ENCODE peak calls at places on chromosomes 3 and 15, in ten cellular contexts. One of them, this sample, is unnamed.

GRCh38 chr15:69668963-69669362 is 216.3 kb downstream of the RPLP1 start:
- DNase-seq in neural progenitor cell: no peak
- DNase-seq in cardiac muscle cell: no peak
- DNase-seq in Panc1: no peak
- DNase-seq in pancreas: no peak
- DNase-seq in mucosa of descending colon: peak; percentile 33
- DNase-seq in endodermal cell: no peak
- DNase-seq in IMR-90: no peak
- DNase-seq in GM23338: no peak
- DNase-seq in left ventricle myocardium inferior: no peak
- DNase-seq in this sample: no peak

GRCh38 chr3:112786002-112786590 is 60.6 kb downstream of the CD200R1L start:
- DNase-seq in endodermal cell: no peak
- DNase-seq in Panc1: no peak
- DNase-seq in left ventricle myocardium inferior: no peak
- DNase-seq in IMR-90: peak; percentile 73
- DNase-seq in GM23338: no peak
- DNase-seq in cardiac muscle cell: peak; percentile 92
- DNase-seq in neural progenitor cell: no peak
- DNase-seq in pancreas: no peak
- DNase-seq in mucosa of descending colon: no peak
- DNase-seq in this sample: no peak

GRCh38 chr3:119649764-119650163 is 10.6 kb downstream of the POPDC2 start:
- DNase-seq in IMR-90: peak; percentile 61
- DNase-seq in GM23338: no peak
- DNase-seq in cardiac muscle cell: peak; percentile 52
- DNase-seq in Panc1: no peak
- DNase-seq in left ventricle myocardium inferior: no peak
- DNase-seq in endodermal cell: no peak
- DNase-seq in neural progenitor cell: no peak
- DNase-seq in mucosa of descending colon: no peak
- DNase-seq in pancreas: no peak
- DNase-seq in this sample: no peak

GRCh38 chr3:44236485-44236908 is 5.2 kb upstream of the TOPAZ1 start:
- DNase-seq in neural progenitor cell: no peak
- DNase-seq in endodermal cell: no peak
- DNase-seq in Panc1: no peak
- DNase-seq in cardiac muscle cell: no peak
- DNase-seq in pancreas: no peak
- DNase-seq in GM23338: no peak
- DNase-seq in left ventricle myocardium inferior: no peak
- DNase-seq in mucosa of descending colon: no peak
- DNase-seq in IMR-90: no peak
- DNase-seq in this sample: no peak

GRCh38 chr3:22288756-22289155 is 537.7 kb upstream of the ZNF385D start:
- DNase-seq in neural progenitor cell: no peak
- DNase-seq in cardiac muscle cell: no peak
- DNase-seq in left ventricle myocardium inferior: no peak
- DNase-seq in pancreas: no peak
- DNase-seq in Panc1: no peak
- DNase-seq in GM23338: no peak
- DNase-seq in mucosa of descending colon: no peak
- DNase-seq in endodermal cell: no peak
- DNase-seq in IMR-90: no peak
- DNase-seq in this sample: no peak

GRCh38 chr3:12180218-12180617 is 21.5 kb upstream of the TIMP4 start:
- DNase-seq in IMR-90: peak; percentile 67
- DNase-seq in cardiac muscle cell: peak; percentile 91
- DNase-seq in mucosa of descending colon: peak; percentile 71
- DNase-seq in GM23338: no peak
- DNase-seq in pancreas: no peak
- DNase-seq in endodermal cell: no peak
- DNase-seq in neural progenitor cell: no peak
- DNase-seq in left ventricle myocardium inferior: peak; percentile 49
- DNase-seq in Panc1: no peak
- DNase-seq in this sample: no peak

GRCh38 chr3:149489060-149489690 is 14.7 kb downstream of the TM4SF4 start:
- DNase-seq in IMR-90: no peak
- DNase-seq in left ventricle myocardium inferior: no peak
- DNase-seq in endodermal cell: peak; percentile 67
- DNase-seq in GM23338: peak; percentile 80
- DNase-seq in neural progenitor cell: peak; percentile 61
- DNase-seq in Panc1: no peak
- DNase-seq in mucosa of descending colon: no peak
- DNase-seq in pancreas: no peak
- DNase-seq in cardiac muscle cell: peak; percentile 43
- DNase-seq in this sample: no peak

GRCh38 chr15:89690276-89691218 is at the start of the genes PEX11A and WDR93:
- DNase-seq in mucosa of descending colon: peak; percentile 95
- DNase-seq in pancreas: peak; percentile 89
- DNase-seq in GM23338: peak; percentile 93
- DNase-seq in IMR-90: peak; percentile 51
- DNase-seq in neural progenitor cell: peak; percentile 87
- DNase-seq in cardiac muscle cell: peak; percentile 79
- DNase-seq in left ventricle myocardium inferior: peak; percentile 79
- DNase-seq in Panc1: peak; percentile 39
- DNase-seq in endodermal cell: peak; percentile 95
- DNase-seq in this sample: no peak

GRCh38 chr3:179825527-179826246 is 172.8 kb downstream of the USP13 start:
- DNase-seq in endodermal cell: no peak
- DNase-seq in GM23338: no peak
- DNase-seq in neural progenitor cell: no peak
- DNase-seq in left ventricle myocardium inferior: no peak
- DNase-seq in Panc1: no peak
- DNase-seq in mucosa of descending colon: no peak
- DNase-seq in cardiac muscle cell: no peak
- DNase-seq in pancreas: peak; percentile 37
- DNase-seq in IMR-90: no peak
- DNase-seq in this sample: no peak

GRCh38 chr3:182914341-182914740 is 66.0 kb downstream of the DCUN1D1 start:
- DNase-seq in neural progenitor cell: no peak
- DNase-seq in IMR-90: peak; percentile 57
- DNase-seq in Panc1: no peak
- DNase-seq in pancreas: no peak
- DNase-seq in GM23338: no peak
- DNase-seq in left ventricle myocardium inferior: no peak
- DNase-seq in endodermal cell: no peak
- DNase-seq in cardiac muscle cell: no peak
- DNase-seq in mucosa of descending colon: no peak
- DNase-seq in this sample: peak; percentile 44

GRCh38 chr15:42152196-42152920 is 4.1 kb downstream of the PLA2G4F start:
- DNase-seq in neural progenitor cell: no peak
- DNase-seq in left ventricle myocardium inferior: peak; percentile 61
- DNase-seq in cardiac muscle cell: no peak
- DNase-seq in IMR-90: no peak
- DNase-seq in mucosa of descending colon: peak; percentile 63
- DNase-seq in GM23338: no peak
- DNase-seq in endodermal cell: peak; percentile 32
- DNase-seq in pancreas: no peak
- DNase-seq in Panc1: no peak
- DNase-seq in this sample: no peak

GRCh38 chr3:148149556-148149955 is 548.1 kb upstream of the AGTR1 start:
- DNase-seq in neural progenitor cell: peak; percentile 68
- DNase-seq in mucosa of descending colon: no peak
- DNase-seq in cardiac muscle cell: no peak
- DNase-seq in IMR-90: no peak
- DNase-seq in GM23338: peak; percentile 86
- DNase-seq in endodermal cell: peak; percentile 66
- DNase-seq in left ventricle myocardium inferior: no peak
- DNase-seq in pancreas: no peak
- DNase-seq in Panc1: no peak
- DNase-seq in this sample: no peak

GRCh38 chr3:40009991-40010390 is 200.6 kb downstream of the MYRIP start:
- DNase-seq in cardiac muscle cell: peak; percentile 2
- DNase-seq in GM23338: no peak
- DNase-seq in left ventricle myocardium inferior: no peak
- DNase-seq in pancreas: no peak
- DNase-seq in endodermal cell: no peak
- DNase-seq in Panc1: no peak
- DNase-seq in IMR-90: no peak
- DNase-seq in mucosa of descending colon: no peak
- DNase-seq in neural progenitor cell: no peak
- DNase-seq in this sample: no peak

GRCh38 chr15:47355759-47356158 is 361.5 kb upstream of the SEMA6D start:
- DNase-seq in neural progenitor cell: no peak
- DNase-seq in left ventricle myocardium inferior: no peak
- DNase-seq in endodermal cell: no peak
- DNase-seq in Panc1: no peak
- DNase-seq in cardiac muscle cell: no peak
- DNase-seq in GM23338: no peak
- DNase-seq in IMR-90: no peak
- DNase-seq in pancreas: no peak
- DNase-seq in mucosa of descending colon: no peak
- DNase-seq in this sample: no peak

GRCh38 chr3:42369304-42369703 is 41.1 kb downstream of the LYZL4 start:
- DNase-seq in IMR-90: no peak
- DNase-seq in pancreas: no peak
- DNase-seq in cardiac muscle cell: no peak
- DNase-seq in left ventricle myocardium inferior: no peak
- DNase-seq in neural progenitor cell: peak; percentile 33
- DNase-seq in Panc1: no peak
- DNase-seq in endodermal cell: peak; percentile 65
- DNase-seq in GM23338: peak; percentile 33
- DNase-seq in mucosa of descending colon: peak; percentile 7
- DNase-seq in this sample: no peak

GRCh38 chr3:134373942-134374790 is at the start of gene AMOTL2:
- DNase-seq in endodermal cell: peak; percentile 98
- DNase-seq in mucosa of descending colon: peak; percentile 77
- DNase-seq in neural progenitor cell: peak; percentile 98
- DNase-seq in IMR-90: peak; percentile 97
- DNase-seq in pancreas: peak; percentile 87
- DNase-seq in GM23338: peak; percentile 99
- DNase-seq in left ventricle myocardium inferior: peak; percentile 91
- DNase-seq in Panc1: peak; percentile 67
- DNase-seq in cardiac muscle cell: peak; percentile 98
- DNase-seq in this sample: peak; percentile 86

GRCh38 chr15:43492266-43492665 is 690 bp downstream of the TP53BP1 start:
- DNase-seq in Panc1: no peak
- DNase-seq in endodermal cell: peak; percentile 69
- DNase-seq in left ventricle myocardium inferior: no peak
- DNase-seq in pancreas: no peak
- DNase-seq in neural progenitor cell: peak; percentile 16
- DNase-seq in GM23338: peak; percentile 66
- DNase-seq in cardiac muscle cell: no peak
- DNase-seq in mucosa of descending colon: no peak
- DNase-seq in IMR-90: no peak
- DNase-seq in this sample: no peak

GRCh38 chr3:1275495-1275894 is 182.7 kb downstream of the CNTN6 start:
- DNase-seq in left ventricle myocardium inferior: no peak
- DNase-seq in Panc1: no peak
- DNase-seq in mucosa of descending colon: peak; percentile 32
- DNase-seq in cardiac muscle cell: no peak
- DNase-seq in pancreas: no peak
- DNase-seq in neural progenitor cell: peak; percentile 56
- DNase-seq in IMR-90: no peak
- DNase-seq in endodermal cell: peak; percentile 69
- DNase-seq in GM23338: peak; percentile 71
- DNase-seq in this sample: no peak

GRCh38 chr3:186785517-186786018 is 2.2 kb downstream of the EIF4A2 start:
- DNase-seq in GM23338: no peak
- DNase-seq in cardiac muscle cell: no peak
- DNase-seq in IMR-90: no peak
- DNase-seq in Panc1: no peak
- DNase-seq in neural progenitor cell: no peak
- DNase-seq in pancreas: no peak
- DNase-seq in left ventricle myocardium inferior: no peak
- DNase-seq in endodermal cell: no peak
- DNase-seq in mucosa of descending colon: no peak
- DNase-seq in this sample: no peak
- H3K4me3 ChIP-seq in GM23338: peak overlapping the region; percentile 99
- H3K4me3 ChIP-seq in cardiac muscle cell: peak overlapping the region; percentile 79
- H3K4me3 ChIP-seq in IMR-90: peak overlapping the region; percentile 80
- H3K4me3 ChIP-seq in Panc1: peak overlapping the region; percentile 96
- H3K4me3 ChIP-seq in neural progenitor cell: peak overlapping the region; percentile 97
- H3K4me3 ChIP-seq in pancreas: peak overlapping the region; percentile 86
- H3K4me3 ChIP-seq in left ventricle myocardium inferior: peak overlapping the region; percentile 94
- H3K4me3 ChIP-seq in endodermal cell: peak overlapping the region; percentile 94
- H3K4me3 ChIP-seq in mucosa of descending colon: no peak overlapping the region
- H3K4me3 ChIP-seq in this sample: peak overlapping the region; percentile 93

DNA sequence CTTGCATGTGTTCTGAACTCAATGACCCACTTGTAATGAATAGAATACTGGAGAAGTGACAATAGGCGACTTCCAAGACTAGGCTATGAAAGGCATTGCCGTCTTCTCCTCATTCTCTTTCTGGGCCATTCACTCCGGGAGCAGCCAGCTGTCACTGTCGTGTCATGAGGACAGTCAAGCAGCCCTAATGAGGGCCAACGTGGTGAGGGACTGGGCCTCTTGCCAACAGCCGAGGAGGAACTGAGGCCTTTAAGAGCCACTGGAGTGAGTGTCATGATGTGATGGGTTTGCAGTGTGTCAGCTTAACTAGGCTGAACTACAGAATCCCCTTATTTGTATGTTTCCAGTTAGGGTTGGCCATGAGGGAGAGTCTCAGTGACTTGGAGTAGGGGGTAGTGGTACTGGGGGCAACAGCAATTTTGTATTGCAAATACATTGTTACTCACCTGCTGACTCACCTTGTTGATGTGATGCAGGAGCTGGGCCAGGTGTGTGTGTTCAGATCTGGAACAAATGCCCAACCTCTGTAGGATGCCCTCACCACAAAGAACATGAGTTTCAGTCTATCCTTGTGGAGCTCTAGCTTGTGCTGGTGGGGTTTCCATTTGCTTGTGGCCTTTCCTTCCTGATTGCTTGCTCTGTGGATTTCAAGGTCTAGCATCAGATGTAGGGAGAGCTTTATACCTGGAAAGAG is 188.5 kb upstream of the PROK2 start:
- DNase-seq in pancreas: no peak
- DNase-seq in mucosa of descending colon: no peak
- DNase-seq in IMR-90: no peak
- DNase-seq in endodermal cell: no peak
- DNase-seq in Panc1: no peak
- DNase-seq in left ventricle myocardium inferior: no peak
- DNase-seq in cardiac muscle cell: no peak
- DNase-seq in GM23338: no peak
- DNase-seq in neural progenitor cell: no peak
- DNase-seq in this sample: no peak
- TF ChIP-seq CTCF in pancreas: no peak
- TF ChIP-seq CTCF in mucosa of descending colon: no peak
- TF ChIP-seq CTCF in IMR-90: no peak
- TF ChIP-seq CTCF in endodermal cell: no peak
- TF ChIP-seq CTCF in Panc1: no peak
- TF ChIP-seq CTCF in left ventricle myocardium inferior: no peak
- TF ChIP-seq CTCF in cardiac muscle cell: no peak
- TF ChIP-seq CTCF in GM23338: no peak
- TF ChIP-seq CTCF in neural progenitor cell: no peak
- TF ChIP-seq CTCF in this sample: no peak

GRCh38 chr3:53238051-53238850 is 17.6 kb downstream of the TKT start:
- DNase-seq in GM23338: no peak
- DNase-seq in neural progenitor cell: no peak
- DNase-seq in pancreas: peak; percentile 60
- DNase-seq in IMR-90: peak; percentile 97
- DNase-seq in endodermal cell: no peak
- DNase-seq in mucosa of descending colon: peak; percentile 58
- DNase-seq in cardiac muscle cell: peak; percentile 88
- DNase-seq in left ventricle myocardium inferior: no peak
- DNase-seq in Panc1: no peak
- DNase-seq in this sample: peak; percentile 94
- H3K36me3 ChIP-seq in GM23338: peaks cover 59% of the 10 kb centered on the region
- H3K36me3 ChIP-seq in neural progenitor cell: no peaks in the 10 kb centered on the region
- H3K36me3 ChIP-seq in pancreas: peaks cover 22% of the 10 kb centered on the region
- H3K36me3 ChIP-seq in IMR-90: peaks cover 75% of the 10 kb centered on the region
- H3K36me3 ChIP-seq in endodermal cell: peaks cover 72% of the 10 kb centered on the region
- H3K36me3 ChIP-seq in mucosa of descending colon: no peaks in the 10 kb centered on the region
- H3K36me3 ChIP-seq in cardiac muscle cell: peaks cover 35% of the 10 kb centered on the region
- H3K36me3 ChIP-seq in left ventricle myocardium inferior: peaks cover 71% of the 10 kb centered on the region
- H3K36me3 ChIP-seq in Panc1: peaks cover 5% of the 10 kb centered on the region
- H3K36me3 ChIP-seq in this sample: peaks cover 63% of the 10 kb centered on the region

GRCh38 chr3:16174976-16175901 is 759 bp downstream of the GALNT15 start:
- DNase-seq in neural progenitor cell: no peak
- DNase-seq in IMR-90: no peak
- DNase-seq in mucosa of descending colon: no peak
- DNase-seq in left ventricle myocardium inferior: no peak
- DNase-seq in endodermal cell: no peak
- DNase-seq in Panc1: no peak
- DNase-seq in pancreas: no peak
- DNase-seq in cardiac muscle cell: peak; percentile 21
- DNase-seq in GM23338: peak; percentile 11
- DNase-seq in this sample: no peak
- H3K4me3 ChIP-seq in neural progenitor cell: no peak overlapping the region
- H3K4me3 ChIP-seq in IMR-90: peak overlapping the region; percentile 76
- H3K4me3 ChIP-seq in mucosa of descending colon: no peak overlapping the region
- H3K4me3 ChIP-seq in left ventricle myocardium inferior: peak overlapping the region; percentile 64
- H3K4me3 ChIP-seq in endodermal cell: no peak overlapping the region
- H3K4me3 ChIP-seq in Panc1: no peak overlapping the region
- H3K4me3 ChIP-seq in pancreas: peak overlapping the region; percentile 0
- H3K4me3 ChIP-seq in cardiac muscle cell: no peak overlapping the region
- H3K4me3 ChIP-seq in GM23338: no peak overlapping the region
- H3K4me3 ChIP-seq in this sample: peak overlapping the region; percentile 9

This sample was measured in BJ.